ENCODE peak calls at places on chromosomes 16 and 17, in four cellular contexts. K is ovary, F is endothelial cell of umbilical vein, L is stomach. X is an unnamed sample.

GRCh38 chr17:2704031-2704889 is 7.3 kb downstream of the CLUH start:
- DNase-seq in K (peak; percentile 29), F (no peak), L (no peak), X (no peak)

GRCh38 chr17:77908501-77908900 is 50.0 kb upstream of the TNRC6C start:
- DNase-seq in L (no peak), F (no peak), K (no peak), X (no peak)

GRCh38 chr16:14405611-14406537 is 224.2 kb downstream of the PARN start:
- DNase-seq in L (peak; percentile 33), F (no peak), K (peak; percentile 56), X (peak; percentile 10)

GRCh38 chr17:17408236-17408794 is 68.5 kb upstream of the MED9 start:
- DNase-seq in L (no peak), K (no peak), F (peak; percentile 37), X (peak; percentile 88)

GRCh38 chr17:80313160-80313829 is 52.6 kb downstream of the RNF213 start:
- DNase-seq in F (no peak), L (no peak), K (peak; percentile 19), X (no peak)

GRCh38 chr17:66675273-66675990 is 159.5 kb upstream of the CACNG5 start:
- DNase-seq in F (no peak), K (no peak), L (no peak), X (no peak)

GRCh38 chr17:81435636-81436293 is 40.5 kb downstream of the BAHCC1 start:
- DNase-seq in K (no peak), F (no peak), L (no peak), X (no peak)

GRCh38 chr16:57765160-57765728 is 29.7 kb downstream of the KATNB1 start:
- DNase-seq in F (no peak), L (no peak), K (no peak), X (no peak)

GRCh38 chr17:39236981-39237441 is 11.3 kb upstream of the STAC2 start:
- DNase-seq in L (no peak), F (no peak), K (no peak), X (no peak)

DNA sequence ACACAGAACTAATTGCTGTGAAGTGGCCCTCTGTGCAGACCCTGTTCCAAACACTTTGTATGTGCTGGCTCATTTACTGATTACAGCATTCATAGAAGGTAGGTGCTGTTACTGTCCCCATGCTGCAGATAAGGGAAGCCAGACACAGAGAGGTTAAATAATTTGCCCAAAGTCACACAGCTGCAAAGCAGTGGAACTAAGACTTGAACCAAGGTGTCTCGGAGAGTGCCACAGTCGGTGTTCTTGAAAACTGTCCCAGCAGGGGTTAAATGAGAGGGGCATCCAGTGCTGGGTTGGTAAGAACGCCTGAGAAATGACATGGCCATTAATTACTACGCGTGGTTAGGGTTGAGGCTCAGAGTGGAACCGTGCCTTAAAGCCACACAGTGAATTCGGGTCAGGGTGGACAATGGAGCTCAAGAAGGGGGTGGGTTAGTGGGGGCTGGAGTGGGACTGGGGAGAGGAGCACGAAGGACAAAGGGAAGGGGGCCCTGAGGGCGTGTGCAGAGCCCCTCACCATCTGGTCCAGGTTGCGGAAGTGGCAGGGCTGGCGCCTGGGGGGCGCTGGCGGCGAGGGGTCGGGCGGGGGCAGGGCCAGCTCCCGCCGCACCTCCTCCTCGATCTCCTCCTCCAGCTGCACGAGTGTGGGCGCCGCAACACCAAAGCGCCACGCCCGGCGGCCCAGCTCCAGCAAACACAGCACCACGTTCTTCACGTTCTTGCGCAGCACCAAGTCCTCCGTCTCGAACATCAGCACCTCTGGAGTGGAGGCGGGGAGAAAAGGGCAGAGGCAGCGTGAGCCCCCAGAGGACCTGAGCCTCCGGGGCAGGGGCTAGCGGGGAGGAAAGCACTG is 3.3 kb downstream of the GAS2L2 start:
- DNase-seq in K (no peak), L (peak; percentile 38), F (no peak), X (peak; percentile 40)
- TF ChIP-seq POLR2A in K (no peak), L (no peak), F (no peak), X (no peak)

DNA sequence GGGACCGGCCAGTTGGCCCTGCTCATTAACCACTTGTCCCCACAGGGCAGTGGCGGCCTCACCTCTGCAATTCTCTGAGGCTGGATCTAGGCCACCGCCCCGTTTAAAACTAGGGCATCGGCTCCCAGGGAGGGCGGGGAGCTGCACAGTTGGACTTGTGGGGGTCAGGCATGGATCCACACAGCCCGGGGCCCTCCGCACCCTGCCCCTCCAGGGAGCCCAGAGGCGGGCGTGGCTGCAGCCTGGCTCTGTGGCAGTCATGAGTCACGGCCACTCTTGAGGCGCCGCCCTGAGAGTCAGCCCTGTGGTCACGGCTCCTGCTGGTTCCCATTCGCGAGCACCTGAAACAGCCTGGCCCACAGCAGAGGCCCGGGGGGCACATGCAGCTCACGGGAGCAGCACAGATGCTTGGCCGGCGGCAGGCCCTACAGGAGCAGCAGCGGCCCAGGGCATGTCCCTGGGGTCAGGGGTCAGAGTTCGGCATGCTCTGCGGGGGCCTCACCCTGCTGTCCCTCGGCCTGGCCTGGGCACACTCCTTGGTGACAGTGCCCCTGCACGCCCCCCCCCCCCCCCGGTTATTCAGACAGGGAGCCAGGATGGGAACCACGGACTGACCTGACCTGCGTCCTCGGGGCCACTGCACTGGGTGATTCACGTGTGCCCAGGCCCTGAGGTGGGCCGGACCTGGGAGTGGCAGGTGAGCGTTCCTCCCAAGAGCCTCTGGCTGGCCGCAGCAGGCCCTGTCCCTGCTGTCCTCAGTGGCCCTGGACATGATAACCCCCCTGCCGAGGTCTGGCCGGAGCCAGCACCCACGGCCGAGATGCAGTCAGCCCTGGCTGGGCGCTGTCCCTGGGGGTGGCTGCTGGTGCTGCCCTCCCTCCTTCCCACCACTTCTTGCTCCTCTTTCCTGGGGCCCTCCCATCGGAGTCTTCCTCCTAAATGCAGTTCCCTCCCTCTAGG is 8.2 kb downstream of the CAPN15 start:
- DNase-seq in K (no peak), L (peak; percentile 81), F (no peak), X (peak; percentile 63)
- H3K4me3 ChIP-seq in K (no peak overlapping the region), L (no peak overlapping the region), F (no peak overlapping the region), X (no peak overlapping the region)

GRCh38 chr17:42275527-42276358 is 448 bp downstream of the STAT5B start:
- DNase-seq in L (no peak), F (peak; percentile 64), K (peak; percentile 74), X (peak; percentile 44)
- TF ChIP-seq POLR2A in L (no peak), F (peak; percentile 80), K (no peak), X (no peak)

GRCh38 chr16:24544640-24545039 is 5.3 kb downstream of the RBBP6 start:
- DNase-seq in K (no peak), L (no peak), F (peak; percentile 45), X (no peak)
- H3K4me3 ChIP-seq in K (no peak overlapping the region), L (no peak overlapping the region), F (no peak overlapping the region), X (peak overlapping the region; percentile 93)

GRCh38 chr16:87864331-87864989 is 4.8 kb downstream of the SLC7A5 start:
- DNase-seq in F (no peak), L (no peak), K (no peak), X (no peak)

GRCh38 chr16:87855852-87856715 is 13.2 kb downstream of the SLC7A5 start:
- DNase-seq in F (no peak), K (peak; percentile 34), L (peak; percentile 86), X (peak; percentile 65)

GRCh38 chr16:87854907-87855683 is 14.2 kb downstream of the SLC7A5 start:
- DNase-seq in K (peak; percentile 30), F (no peak), L (no peak), X (no peak)

GRCh38 chr16:87856796-87857228 is 12.5 kb downstream of the SLC7A5 start:
- DNase-seq in K (peak; percentile 32), F (no peak), L (no peak), X (peak; percentile 63)

DNA sequence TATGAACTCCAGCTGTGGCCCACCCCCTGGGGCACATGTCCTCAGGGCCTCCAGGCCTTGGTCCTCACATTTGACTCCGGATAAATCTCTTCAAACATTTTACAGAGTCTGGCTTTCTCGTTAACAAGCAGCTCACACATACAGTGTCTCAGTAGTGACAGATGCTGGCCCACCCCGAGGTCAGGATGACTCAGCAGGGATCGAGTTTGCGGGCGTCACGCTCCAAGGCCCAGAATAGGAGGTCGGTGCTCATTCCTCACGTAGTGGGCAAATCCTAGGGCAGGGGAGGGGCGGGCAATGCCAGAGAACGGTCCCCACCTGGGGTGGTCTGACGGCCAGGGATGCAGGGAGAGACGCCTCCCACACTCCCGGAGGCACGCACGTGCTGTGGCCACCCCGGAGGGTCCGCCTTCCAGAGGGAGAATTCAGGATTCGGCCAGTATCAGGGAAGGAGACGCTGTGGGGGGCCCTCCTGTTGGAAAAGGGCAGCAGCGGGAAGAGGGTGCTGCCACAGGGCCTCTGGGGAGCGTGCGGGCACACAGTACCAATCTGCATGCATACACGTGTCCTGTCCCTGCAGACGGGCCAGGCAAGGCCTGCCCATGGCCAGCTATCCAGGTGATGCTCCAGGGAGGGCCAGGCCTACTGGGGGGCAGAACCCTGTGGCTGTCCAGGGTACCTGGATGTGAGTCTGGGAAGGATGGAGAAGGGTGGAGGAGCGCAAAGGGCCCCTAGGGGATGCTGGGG is 8.6 kb downstream of the SLC7A5 start:
- DNase-seq in L (no peak), K (peak; percentile 47), F (peak; percentile 38), X (no peak)
- TF ChIP-seq POLR2A in L (no peak), K (no peak), F (no peak), X (no peak)

GRCh38 chr17:82665891-82666290 is 17.6 kb upstream of the WDR45B start:
- DNase-seq in K (peak; percentile 37), L (no peak), F (no peak), X (no peak)
- H3K4me3 ChIP-seq in K (no peak overlapping the region), L (no peak overlapping the region), F (no peak overlapping the region), X (no peak overlapping the region)

GRCh38 chr17:31549525-31550388 is 158.3 kb downstream of the RAB11FIP4 start:
- DNase-seq in F (peak; percentile 92), L (peak; percentile 96), K (peak; percentile 93), X (peak; percentile 96)
- TF ChIP-seq POLR2A in F (peak; percentile 17), L (no peak), K (peak; percentile 44), X (peak; percentile 55)